ENCODE peak calls at places on chromosomes 16 and 17, in six cellular contexts. S is stimulated activated CD8-positive, alpha-beta memory T cell treated with anti-CD3 and anti-CD28 coated beads, Interleukin-7, amount 100 ng/mL, for 48 hours; L is activated CD4-positive, alpha-beta T cell treated with anti-CD3 and anti-CD28 coated beads, Interleukin-2, amount 50 U/mL, for 1 hour; B is skeletal muscle cell; R is NCI-H1048; K is NCI-H1694. V is an unnamed sample.
A peak's percentile ranks its signal among the peaks of the same experiment; 100 is the strongest.

GRCh38 chr17:16900288-16900882 is 71.5 kb downstream of the TNFRSF13B start:
- DNase-seq in S (no peak), L (no peak), B (no peak), R (no peak), K (no peak), V (no peak)

GRCh38 chr16:89764711-89765201 is 43.4 kb downstream of the ZNF276 start:
- DNase-seq in S (peak; percentile 25), L (no peak), B (no peak), R (no peak), K (no peak), V (no peak)

GRCh38 chr16:53089434-53090270 is 34.9 kb downstream of the CHD9 start:
- DNase-seq in S (no peak), L (no peak), B (no peak), R (no peak), K (peak; percentile 36), V (no peak)

GRCh38 chr17:57954421-57955182 is 610 bp downstream of the CUEDC1 start:
- DNase-seq in S (no peak), L (no peak), B (no peak), R (no peak), K (peak; percentile 37), V (peak; percentile 84)

GRCh38 chr16:50259334-50260205 is 6.8 kb upstream of the ADCY7 start:
- DNase-seq in S (no peak), L (no peak), B (no peak), R (no peak), K (peak; percentile 24), V (no peak)

GRCh38 chr17:7561028-7561575 is 617 bp upstream of the SENP3 start:
- DNase-seq in S (peak; percentile 70), L (peak; percentile 82), B (no peak), R (peak; percentile 84), K (peak; percentile 79), V (peak; percentile 93)

GRCh38 chr17:18324140-18325049 is 9.3 kb downstream of the SMCR8 start:
- DNase-seq in S (no peak), L (no peak), B (no peak), R (no peak), K (no peak), V (no peak)

GRCh38 chr17:29342148-29342765 is 47.9 kb upstream of the TAOK1 start:
- DNase-seq in S (no peak), L (no peak), B (no peak), R (no peak), K (no peak), V (no peak)

GRCh38 chr16:53561101-53561888 is 58.3 kb upstream of the AKTIP start:
- DNase-seq in S (no peak), L (no peak), B (no peak), R (no peak), K (no peak), V (no peak)

GRCh38 chr16:88650749-88651275 is at the start of gene CYBA:
- DNase-seq in S (peak; percentile 81), L (peak; percentile 72), B (no peak), R (no peak), K (no peak), V (peak; percentile 79)

GRCh38 chr16:77758046-77758445 is 30.3 kb upstream of the VAT1L start:
- DNase-seq in S (no peak), L (no peak), B (no peak), R (no peak), K (no peak), V (no peak)

GRCh38 chr17:7367918-7368596 is 12.8 kb upstream of the TNK1 start:
- DNase-seq in S (no peak), L (no peak), B (no peak), R (no peak), K (no peak), V (no peak)

GRCh38 chr17:82377924-82378740 is 6.6 kb downstream of the UTS2R start:
- DNase-seq in S (no peak), L (no peak), B (no peak), R (no peak), K (no peak), V (no peak)

GRCh38 chr16:47359478-47359877 is 101.4 kb downstream of the ITFG1 start:
- DNase-seq in S (no peak), L (no peak), B (no peak), R (no peak), K (no peak), V (no peak)

GRCh38 chr17:22268912-22269220 is 576.5 kb downstream of the KCNJ18 start:
- DNase-seq in S (no peak), L (no peak), B (no peak), R (no peak), K (no peak), V (no peak)

GRCh38 chr17:64565563-64565962 is 58.8 kb downstream of the CEP95 start:
- DNase-seq in S (no peak), L (no peak), B (no peak), R (no peak), K (no peak), V (no peak)

V was measured in hepatic stellate cell.